ENCODE peak calls at places on chromosomes 16 and 17, in eight cellular contexts. D is cardiac muscle cell, M is A549, V is sigmoid colon, N is IMR-90, P is mucosa of descending colon, B is SK-N-SH, C is endodermal cell. L is an unnamed sample.
A peak's percentile ranks its signal among the peaks of the same experiment; 100 is the strongest.

GRCh38 chr17:37490022-37490587 is 414 bp downstream of the DUSP14 start:
- DNase-seq in V (peak; percentile 81), B (peak; percentile 88), C (peak; percentile 95), D (peak; percentile 63), N (peak; percentile 45), P (peak; percentile 53), M (peak; percentile 46), L (peak; percentile 86)

GRCh38 chr17:44965491-44966234 is 2.4 kb downstream of the C1QL1 start:
- DNase-seq in B (no peak), C (no peak), M (no peak), D (no peak), V (no peak), N (no peak), P (no peak), L (no peak)

GRCh38 chr17:36127199-36127881 is 23.7 kb downstream of the CCL4 start:
- DNase-seq in B (no peak), C (no peak), N (no peak), M (no peak), D (no peak), V (no peak), P (no peak), L (no peak)

GRCh38 chr16:71635632-71636031 is 9.6 kb downstream of the MARVELD3 start:
- DNase-seq in C (no peak), D (no peak), P (no peak), V (no peak), M (no peak), N (no peak), B (no peak), L (no peak)

GRCh38 chr17:50480854-50481490 is 2.3 kb downstream of the RSAD1 start:
- DNase-seq in P (no peak), D (no peak), N (no peak), M (no peak), V (no peak), B (no peak), C (no peak), L (no peak)

GRCh38 chr17:17155568-17155967 is 50.6 kb downstream of the PLD6 start:
- DNase-seq in M (no peak), P (no peak), C (no peak), D (no peak), N (no peak), B (no peak), V (no peak), L (no peak)

GRCh38 chr17:9729034-9729650 is 62.2 kb downstream of the DHRS7C start:
- DNase-seq in N (peak; percentile 45), P (peak; percentile 21), M (peak; percentile 83), D (peak; percentile 69), B (peak; percentile 63), C (peak; percentile 70), V (no peak), L (no peak)

GRCh38 chr16:12548270-12548983 is 255.3 kb downstream of the CPPED1 start:
- DNase-seq in M (no peak), N (no peak), D (no peak), V (no peak), P (no peak), B (no peak), C (no peak), L (no peak)

GRCh38 chr17:55356440-55357328 is 65.0 kb downstream of the MMD start:
- DNase-seq in C (peak; percentile 96), P (peak; percentile 90), N (peak; percentile 57), M (peak; percentile 88), V (peak; percentile 68), D (peak; percentile 72), B (peak; percentile 74), L (peak; percentile 80)

GRCh38 chr17:36768355-36768754 is 167.0 kb downstream of the MRM1 start:
- DNase-seq in P (no peak), D (no peak), C (no peak), M (no peak), B (no peak), V (no peak), N (no peak), L (peak; percentile 39)

DNA sequence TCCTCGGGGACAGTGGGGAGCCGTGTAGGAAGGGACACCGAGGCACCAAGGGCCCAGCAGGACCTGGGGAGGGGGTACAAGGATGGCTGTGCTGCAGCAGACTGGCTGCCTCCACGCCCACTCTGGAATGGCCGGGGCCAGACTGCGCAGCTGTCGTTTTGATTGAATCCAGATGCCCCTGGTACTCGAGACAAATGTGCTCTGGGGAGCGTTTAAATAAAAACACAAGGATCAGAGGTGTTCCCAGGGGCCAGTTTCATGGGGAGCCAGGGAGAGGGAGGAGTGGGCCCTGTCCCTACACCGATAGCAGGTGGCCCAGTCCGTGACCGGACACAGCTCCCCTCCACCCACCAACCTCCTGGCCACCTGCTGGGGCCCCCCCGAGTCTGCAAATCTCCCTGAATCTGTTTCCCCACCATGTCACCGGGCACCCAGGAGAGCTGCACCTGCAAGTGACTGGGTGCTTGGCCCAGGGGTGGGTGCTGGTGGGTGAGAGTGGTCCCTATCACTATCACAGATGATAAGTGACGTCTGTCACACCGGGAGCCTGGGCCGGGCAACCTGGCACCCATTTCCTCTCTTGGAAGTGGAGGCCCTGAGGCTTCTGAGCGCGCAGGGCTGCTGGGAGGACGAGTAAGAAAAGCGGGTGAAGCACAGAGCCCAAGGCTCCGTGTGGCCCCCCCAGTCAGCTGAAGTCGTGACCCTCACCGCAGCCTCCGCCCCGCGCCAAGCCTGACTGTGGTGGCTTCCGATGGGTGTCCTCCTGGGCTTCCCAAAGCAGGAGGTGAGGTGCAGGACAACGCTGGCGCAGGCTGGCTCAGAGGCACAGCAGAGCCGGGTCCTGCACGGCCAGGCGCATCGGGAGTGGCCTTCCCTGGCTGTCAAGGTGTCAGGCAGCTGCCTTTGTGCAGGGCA is 21.2 kb upstream of the ACSF3 start:
- DNase-seq in N (no peak), B (peak; percentile 95), P (no peak), D (peak; percentile 24), V (peak; percentile 79), M (no peak), C (no peak), L (peak; percentile 86)
- H3K4me3 ChIP-seq in N (no peak overlapping the region), B (no peak overlapping the region), P (no peak overlapping the region), D (no peak overlapping the region), V (no peak overlapping the region), M (no peak overlapping the region), C (no peak overlapping the region), L (peak overlapping the region; percentile 42)

GRCh38 chr17:14318109-14318905 is 17.4 kb downstream of the HS3ST3B1 start:
- DNase-seq in C (peak; percentile 58), B (no peak), P (no peak), D (no peak), N (no peak), M (no peak), V (no peak), L (no peak)

GRCh38 chr17:14317383-14317782 is 16.5 kb downstream of the HS3ST3B1 start:
- DNase-seq in P (no peak), V (no peak), N (no peak), C (peak; percentile 70), B (no peak), D (no peak), M (no peak), L (no peak)

GRCh38 chr17:14320098-14320497 is 19.2 kb downstream of the HS3ST3B1 start:
- DNase-seq in B (no peak), D (no peak), N (no peak), C (peak; percentile 31), V (no peak), P (no peak), M (no peak), L (no peak)

GRCh38 chr17:14320734-14321475 is 20.0 kb downstream of the HS3ST3B1 start:
- DNase-seq in P (no peak), D (no peak), C (peak; percentile 39), V (no peak), M (no peak), N (no peak), B (no peak), L (no peak)

DNA sequence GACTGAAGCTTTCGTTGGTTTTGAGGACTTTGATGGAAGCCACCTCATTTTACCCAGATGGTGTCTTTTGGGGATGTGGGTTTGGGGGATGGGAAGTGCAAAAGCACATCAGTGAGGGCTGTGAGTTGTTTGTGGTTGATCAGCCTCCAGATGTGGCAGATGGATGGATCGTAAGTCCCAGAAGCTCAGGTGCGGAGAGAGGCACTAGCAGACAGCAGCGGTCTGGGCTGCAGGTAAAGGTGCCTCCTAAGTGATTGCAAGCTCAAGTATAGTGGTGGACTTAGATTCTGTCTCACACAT is 18.0 kb downstream of the HS3ST3B1 start:
- DNase-seq in M (no peak), V (no peak), C (peak; percentile 32), N (no peak), P (no peak), D (no peak), B (no peak), L (no peak)
- H3K4me1 ChIP-seq in M (no peaks in the 10 kb centered on the region), V (no peaks in the 10 kb centered on the region), C (peaks cover 34% of the 10 kb centered on the region), N (peaks cover 16% of the 10 kb centered on the region), P (peaks cover 3% of the 10 kb centered on the region), D (no peaks in the 10 kb centered on the region), B (no peaks in the 10 kb centered on the region), L (no peaks in the 10 kb centered on the region)

GRCh38 chr16:537415-538335 is 10.2 kb downstream of the CAPN15 start:
- DNase-seq in B (peak; percentile 60), C (no peak), P (no peak), M (no peak), D (no peak), V (no peak), N (no peak), L (no peak)
- TF ChIP-seq CTCF in B (no peak), C (peak; percentile 60), P (no peak), M (peak; percentile 10), D (peak; percentile 7), V (no peak), N (no peak), L (peak; percentile 3)

GRCh38 chr17:850828-851759 is 68.9 kb downstream of the MRM3 start:
- DNase-seq in B (peak; percentile 46), C (no peak), D (peak; percentile 51), M (no peak), P (no peak), V (peak; percentile 81), N (peak; percentile 40), L (no peak)

GRCh38 chr17:851986-852385 is 69.8 kb downstream of the MRM3 start:
- DNase-seq in V (no peak), C (no peak), N (no peak), M (no peak), D (no peak), B (no peak), P (no peak), L (no peak)

GRCh38 chr17:846901-847777 is 65.0 kb downstream of the MRM3 start:
- DNase-seq in M (no peak), V (no peak), N (peak; percentile 41), C (no peak), B (no peak), D (no peak), P (no peak), L (no peak)

GRCh38 chr17:848402-848801 is 66.2 kb downstream of the MRM3 start:
- DNase-seq in N (no peak), P (no peak), V (no peak), B (no peak), M (no peak), D (no peak), C (no peak), L (no peak)

DNA sequence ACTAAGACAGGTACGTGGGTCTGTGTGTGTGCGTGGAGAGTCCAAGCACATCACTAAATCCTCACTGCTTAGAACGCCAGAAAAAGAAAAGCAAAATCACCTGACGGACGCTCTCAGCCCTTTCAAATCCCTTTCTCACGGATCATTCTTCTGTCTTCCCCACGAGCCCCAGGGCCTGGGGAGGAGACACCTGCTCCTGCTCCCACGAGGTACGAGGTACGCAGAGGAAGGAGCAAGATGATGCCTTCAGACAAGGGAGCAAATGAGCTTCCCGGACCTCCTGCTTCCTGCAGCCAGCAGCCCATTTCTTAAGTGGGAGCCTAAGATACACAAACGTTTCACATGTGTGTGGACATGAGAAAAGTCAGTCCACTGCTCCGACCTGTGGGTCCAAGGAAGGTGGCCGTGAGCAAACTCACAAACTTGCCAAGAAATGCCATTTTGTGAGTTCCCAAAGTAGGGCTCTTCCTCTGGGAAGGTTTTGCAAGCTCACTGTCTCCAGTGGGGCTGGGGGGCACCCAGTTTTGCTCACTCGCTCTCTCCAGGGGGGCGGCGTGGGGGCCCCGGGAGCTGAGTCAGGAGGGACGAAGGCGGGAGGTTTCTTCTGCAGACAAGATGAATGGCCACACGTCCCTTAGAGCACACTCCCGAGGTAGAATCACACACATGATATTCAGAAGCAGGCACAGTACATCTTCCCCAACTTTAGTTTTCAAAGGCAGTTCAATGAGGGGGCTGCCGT is 68.1 kb downstream of the MRM3 start:
- DNase-seq in D (no peak), C (no peak), V (no peak), M (no peak), N (no peak), B (no peak), P (no peak), L (no peak)
- H3K4me3 ChIP-seq in D (no peak overlapping the region), C (no peak overlapping the region), V (no peak overlapping the region), M (no peak overlapping the region), N (no peak overlapping the region), B (no peak overlapping the region), P (no peak overlapping the region), L (no peak overlapping the region)

L was measured in BE2C.